ENCODE peak calls at places on chromosomes 13 and 19, in seven cellular contexts. E, B, S, H, I, M and Q are unnamed samples.

GRCh38 chr13:98083936-98084335 is 59.0 kb upstream of the FARP1 start:
- DNase-seq in H (no peak), I (no peak), E (no peak), M (no peak), S (no peak), B (no peak), Q (no peak)

GRCh38 chr13:36345438-36346221 is 564 bp downstream of the SPART start:
- DNase-seq in I (peak), S (peak), H (peak), B (no peak), E (peak), M (peak), Q (peak)

GRCh38 chr19:5138606-5139594 is 170.0 kb downstream of the KDM4B start:
- DNase-seq in M (peak), B (no peak), E (peak), S (peak), I (peak), H (peak), Q (no peak)

GRCh38 chr13:109941221-109941620 is 154.8 kb upstream of the IRS2 start:
- DNase-seq in H (no peak), B (no peak), M (no peak), S (no peak), I (no peak), E (no peak), Q (no peak)

GRCh38 chr13:44906758-44907157 is 82.5 kb downstream of the NUFIP1 start:
- DNase-seq in H (no peak), S (peak), M (no peak), E (peak), I (peak), B (no peak), Q (peak)

GRCh38 chr13:98228661-98229349 is 51.7 kb upstream of the RNF113B start:
- DNase-seq in E (no peak), I (no peak), S (no peak), M (no peak), H (no peak), B (no peak), Q (no peak)

GRCh38 chr13:88339271-88339741 is 668.1 kb downstream of the SLITRK5 start:
- DNase-seq in I (no peak), B (no peak), M (no peak), H (no peak), E (peak), S (no peak), Q (no peak)

GRCh38 chr13:80141114-80141849 is 199.6 kb downstream of the SPRY2 start:
- DNase-seq in I (peak), M (no peak), S (peak), H (peak), E (no peak), B (no peak), Q (no peak)

GRCh38 chr13:114011226-114011625 is 37.4 kb upstream of the C13orf46 start:
- DNase-seq in S (no peak), I (no peak), B (no peak), H (no peak), M (peak), E (no peak), Q (peak)

GRCh38 chr19:48718711-48719231 is 754 bp downstream of the MAMSTR start:
- DNase-seq in H (no peak), E (no peak), I (no peak), M (peak), B (no peak), S (peak), Q (no peak)
- TF ChIP-seq EP300 in H (no peak), E (no peak), I (no peak), M (no peak), B (no peak), S (no peak), Q (no peak)

DNA sequence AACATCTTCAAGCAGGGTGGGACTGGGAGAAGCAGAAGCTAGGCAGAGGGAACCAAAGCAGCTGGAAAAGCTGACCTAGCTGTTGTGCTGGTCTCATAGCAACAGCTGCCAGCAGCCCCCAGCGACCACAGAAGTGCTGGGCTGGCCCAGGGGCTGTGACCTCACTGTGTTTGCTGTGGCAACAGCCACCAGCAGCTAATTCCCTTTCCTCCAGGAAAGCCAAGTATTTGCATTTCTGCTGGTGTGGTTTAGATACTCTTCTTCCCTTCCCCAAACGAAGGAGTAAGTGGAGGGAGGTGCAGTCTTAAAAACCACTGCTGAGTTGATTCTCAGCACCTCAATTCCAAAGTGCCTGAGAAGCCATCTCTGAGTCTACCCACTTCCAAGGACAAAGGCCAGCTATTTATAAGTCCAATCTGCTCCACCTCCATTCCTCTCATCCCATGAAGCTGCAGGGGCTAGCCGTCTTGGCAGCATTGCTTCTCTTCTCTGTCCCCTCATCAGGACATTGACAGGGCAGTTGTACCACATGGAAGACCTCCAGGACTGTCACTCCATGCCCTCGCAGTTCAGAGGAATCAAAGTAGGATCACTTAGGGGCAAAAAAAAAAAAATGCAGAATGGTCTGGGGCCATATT is 11.5 kb upstream of the CCDC97 start:
- DNase-seq in S (no peak), M (peak), B (no peak), E (peak), I (peak), H (peak), Q (peak)
- H3K27ac ChIP-seq in S (no peak), M (peak), B (no peak), E (peak), I (peak), H (peak), Q (peak)

DNA sequence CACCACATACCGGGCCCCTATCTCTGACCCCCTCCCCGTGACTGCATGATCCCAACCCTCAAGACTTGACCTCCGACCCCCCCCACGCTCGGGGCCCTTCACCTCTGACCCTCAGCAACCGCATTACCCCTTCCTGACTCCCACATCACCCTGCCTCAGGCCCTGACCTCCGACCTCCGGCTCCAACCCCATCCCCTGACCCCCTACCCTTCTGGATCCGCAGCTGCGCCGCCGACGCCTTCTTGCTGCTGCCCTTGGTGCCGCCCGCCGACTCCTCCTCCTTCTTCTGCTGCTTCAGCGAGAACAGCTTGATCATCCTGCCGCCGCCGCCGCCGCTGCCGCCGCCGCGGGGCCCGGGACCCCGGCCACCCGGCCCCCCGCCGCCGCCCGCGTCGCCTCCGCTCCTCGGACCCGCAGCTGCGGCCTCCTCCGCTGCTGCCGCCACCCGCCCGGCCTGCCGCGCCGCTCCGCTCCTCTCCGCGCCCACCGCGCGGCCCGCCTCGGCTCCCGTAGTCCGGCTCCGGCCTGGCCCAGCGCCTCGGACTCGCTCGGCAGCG is at the start of gene UBE2M:
- DNase-seq in S (peak), H (peak), B (no peak), I (peak), E (peak), M (no peak), Q (peak)
- TF ChIP-seq EP300 in S (no peak), H (no peak), B (no peak), I (no peak), E (no peak), M (no peak), Q (no peak)

GRCh38 chr13:72662548-72662947 is 64.9 kb downstream of the MZT1 start:
- DNase-seq in H (no peak), E (no peak), B (no peak), S (no peak), M (no peak), I (no peak), Q (no peak)
- H3K27ac ChIP-seq in H (no peak), E (no peak), B (no peak), S (no peak), M (no peak), I (no peak), Q (no peak)

GRCh38 chr13:27257233-27257568 is 5.8 kb downstream of the RPL21 start:
- DNase-seq in E (no peak), M (no peak), B (no peak), H (no peak), S (no peak), I (no peak), Q (no peak)

GRCh38 chr13:27245610-27246009 is 5.7 kb upstream of the RPL21 start:
- DNase-seq in B (no peak), E (no peak), S (no peak), I (no peak), H (no peak), M (no peak), Q (no peak)

GRCh38 chr13:27250833-27251165 is 559 bp upstream of the RPL21 start:
- DNase-seq in M (no peak), I (no peak), E (no peak), H (no peak), B (no peak), S (no peak), Q (no peak)

GRCh38 chr13:27252467-27252866 is 1.1 kb downstream of the RPL21 start:
- DNase-seq in S (no peak), H (no peak), I (no peak), E (no peak), B (no peak), M (no peak), Q (no peak)

DNA sequence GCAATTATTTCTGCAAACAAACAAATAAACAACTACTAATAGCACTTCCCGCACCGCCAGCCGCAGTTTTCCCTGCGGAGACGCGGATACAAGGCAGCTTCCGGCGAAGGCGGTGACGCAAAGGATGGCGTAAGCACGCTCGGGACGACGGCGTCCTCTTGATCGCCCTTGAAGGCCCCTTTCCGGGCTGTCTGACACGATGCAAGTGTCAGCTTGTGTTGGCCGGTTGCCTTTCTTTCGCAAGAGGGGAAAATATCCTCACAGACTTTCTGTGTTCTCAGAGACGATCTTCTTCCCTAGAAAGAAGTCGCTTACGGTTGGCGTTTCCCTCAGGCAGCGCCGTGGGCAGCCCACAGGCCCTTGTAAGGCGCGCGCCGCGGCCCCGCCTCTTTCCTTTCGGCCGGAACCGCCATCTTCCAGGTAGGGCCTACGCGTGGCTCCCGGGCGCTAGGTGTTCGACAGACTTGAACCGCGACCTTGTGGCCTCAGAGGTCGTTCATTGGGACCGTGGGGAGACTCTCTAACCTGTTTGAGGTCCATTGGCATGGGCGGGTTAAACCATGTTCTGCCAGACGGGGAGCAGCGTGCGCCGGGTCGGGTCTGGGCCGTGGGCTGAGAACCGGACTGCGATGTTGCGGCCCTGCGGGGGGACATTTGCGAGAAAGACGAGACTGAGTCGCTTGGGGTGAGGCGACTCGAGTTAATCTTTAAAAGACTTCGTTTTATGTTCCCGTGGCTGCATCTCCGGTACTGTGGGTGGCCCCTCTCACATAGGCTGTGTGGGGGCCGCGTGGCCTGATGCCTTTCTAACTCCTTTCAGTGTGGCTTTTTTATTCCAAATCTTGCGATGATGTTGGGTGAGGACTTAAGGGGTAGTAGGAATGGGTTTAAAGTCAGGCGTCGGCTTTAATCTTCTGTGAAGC is at the start of gene RPL21:
- DNase-seq in B (peak), E (peak), M (peak), S (peak), I (peak), H (peak), Q (peak)
- TF ChIP-seq EP300 in B (no peak), E (peak), M (no peak), S (peak), I (peak), H (peak), Q (peak)

GRCh38 chr13:102361113-102361512 is 40.7 kb downstream of the FGF14 start:
- DNase-seq in M (no peak), H (no peak), B (no peak), I (no peak), E (no peak), S (no peak), Q (no peak)
- H3K27ac ChIP-seq in M (no peak), H (no peak), B (no peak), I (no peak), E (no peak), S (no peak), Q (no peak)